ENCODE peak calls at places on chromosome 22, in nine cellular contexts. H is CD8-positive, alpha-beta memory T cell; S is right lobe of liver; J is lower lobe of right lung; Y is IMR-90; E is epithelial cell of prostate; U is cardiac muscle cell; T is body of pancreas; O is GM23338. C is an unnamed sample.

GRCh38 chr22:40156001-40156516 is 21.7 kb upstream of the TNRC6B start:
- DNase-seq in H (no peak), S (peak; percentile 35), J (no peak), Y (peak; percentile 85), E (peak; percentile 55), U (peak; percentile 75), T (peak; percentile 79), O (peak; percentile 74), C (no peak)

GRCh38 chr22:27397948-27398330 is 403.6 kb downstream of the MN1 start:
- DNase-seq in H (no peak), S (no peak), J (peak; percentile 53), Y (peak; percentile 50), E (no peak), U (peak; percentile 92), T (peak; percentile 44), O (no peak), C (peak; percentile 67)

GRCh38 chr22:39959640-39960447 is at the start of gene TMA7B:
- DNase-seq in H (peak; percentile 52), S (no peak), J (no peak), Y (peak; percentile 75), E (no peak), U (peak; percentile 70), T (no peak), O (peak; percentile 59), C (no peak)

GRCh38 chr22:27476318-27476717 is 325.2 kb downstream of the MN1 start:
- DNase-seq in H (no peak), S (no peak), J (no peak), Y (no peak), E (no peak), U (no peak), T (no peak), O (no peak), C (no peak)

GRCh38 chr22:46047841-46048595 is 71.1 kb upstream of the WNT7B start:
- DNase-seq in H (no peak), S (peak; percentile 19), J (peak; percentile 66), Y (no peak), E (no peak), U (no peak), T (peak; percentile 52), O (no peak), C (no peak)

GRCh38 chr22:46769706-46770105 is 7.3 kb downstream of the TBC1D22A start:
- DNase-seq in H (no peak), S (no peak), J (peak; percentile 21), Y (no peak), E (no peak), U (no peak), T (no peak), O (no peak), C (no peak)

GRCh38 chr22:32473388-32473952 is 1.1 kb upstream of the FBXO7 start:
- DNase-seq in H (peak; percentile 64), S (no peak), J (no peak), Y (peak; percentile 70), E (no peak), U (peak; percentile 71), T (no peak), O (peak; percentile 83), C (no peak)

GRCh38 chr22:31821572-31821971 is 67.8 kb downstream of the DEPDC5 start:
- DNase-seq in H (no peak), S (no peak), J (no peak), Y (no peak), E (no peak), U (no peak), T (no peak), O (no peak), C (no peak)

GRCh38 chr22:39183991-39184585 is 31.6 kb upstream of the CBX7 start:
- DNase-seq in H (no peak), S (no peak), J (peak; percentile 49), Y (peak; percentile 63), E (no peak), U (peak; percentile 93), T (peak; percentile 90), O (peak; percentile 63), C (no peak)

GRCh38 chr22:32202539-32203180 is 2.2 kb downstream of the RFPL2 start:
- DNase-seq in H (no peak), S (peak; percentile 76), J (peak; percentile 76), Y (peak; percentile 22), E (no peak), U (peak; percentile 40), T (peak; percentile 73), O (peak; percentile 84), C (peak; percentile 39)

GRCh38 chr22:29306830-29307657 is 594 bp downstream of the GAS2L1 start:
- DNase-seq in H (peak; percentile 20), S (peak; percentile 89), J (peak; percentile 86), Y (peak; percentile 61), E (no peak), U (peak; percentile 83), T (peak; percentile 86), O (peak; percentile 93), C (peak; percentile 89)

GRCh38 chr22:49961601-49962011 is 1.0 kb downstream of the PIM3 start:
- DNase-seq in H (no peak), S (peak; percentile 50), J (peak; percentile 57), Y (no peak), E (no peak), U (peak; percentile 33), T (no peak), O (peak; percentile 51), C (peak; percentile 30)

GRCh38 chr22:46737105-46737975 is 712 bp downstream of the CERK start:
- DNase-seq in H (peak; percentile 65), S (peak; percentile 61), J (no peak), Y (peak; percentile 34), E (no peak), U (peak; percentile 36), T (peak; percentile 53), O (peak; percentile 65), C (no peak)

GRCh38 chr22:39705386-39705785 is 134.8 kb downstream of the CACNA1I start:
- DNase-seq in H (no peak), S (no peak), J (no peak), Y (no peak), E (no peak), U (no peak), T (no peak), O (no peak), C (no peak)

DNA sequence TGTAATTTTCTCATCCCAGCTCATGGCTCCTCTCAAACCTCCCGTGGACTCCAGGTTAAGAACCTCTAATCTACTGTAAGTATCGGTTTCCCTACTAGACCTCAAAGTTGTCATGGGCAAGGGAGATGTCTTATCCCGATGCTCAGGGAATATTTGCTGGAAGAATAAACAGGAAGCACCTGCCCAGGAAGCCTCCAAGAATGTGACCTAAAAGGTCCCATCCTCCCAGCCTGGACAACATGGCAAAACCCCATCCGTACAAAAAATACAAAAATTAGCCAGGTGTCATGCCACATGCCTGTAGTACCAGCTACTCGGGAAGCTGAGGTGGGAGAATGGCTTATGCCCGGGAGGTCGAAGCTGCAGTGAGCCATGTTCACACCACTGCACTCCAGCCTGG is 62.4 kb downstream of the APOL1 start:
- DNase-seq in H (no peak), S (no peak), J (no peak), Y (no peak), E (no peak), U (no peak), T (no peak), O (no peak), C (no peak)
- H3K27ac ChIP-seq in H (no peak overlapping the region), S (no peak overlapping the region), J (peak overlapping the region; percentile 24), Y (no peak overlapping the region), E (peak overlapping the region; percentile 16), U (no peak overlapping the region), T (no peak overlapping the region), O (no peak overlapping the region), C (peak overlapping the region; percentile 17)

DNA sequence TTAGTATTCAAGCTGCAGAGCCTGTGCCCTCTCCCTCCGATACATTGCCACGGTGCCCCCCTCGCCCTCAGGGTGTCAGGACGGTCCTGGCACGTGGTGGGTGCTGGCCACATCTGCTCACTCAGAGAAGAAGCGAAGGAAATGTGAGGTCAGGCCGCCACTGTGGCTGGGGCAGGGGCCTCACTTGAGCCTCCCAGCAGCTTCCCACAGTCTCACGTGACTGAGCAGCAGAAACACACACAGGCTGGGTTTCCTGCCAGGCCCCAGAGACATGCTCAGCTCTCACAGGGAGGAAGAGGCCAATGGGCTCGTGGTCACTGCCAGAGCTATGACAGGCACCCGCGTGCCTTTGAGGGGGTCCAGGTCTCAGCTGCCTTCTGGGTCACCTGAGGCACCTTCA is 37.9 kb upstream of the PRR5 start:
- DNase-seq in H (peak; percentile 40), S (peak; percentile 71), J (peak; percentile 63), Y (peak; percentile 61), E (no peak), U (peak; percentile 79), T (peak; percentile 47), O (no peak), C (peak; percentile 68)
- H3K27ac ChIP-seq in H (peak overlapping the region; percentile 39), S (peak overlapping the region; percentile 37), J (peak overlapping the region; percentile 58), Y (peak overlapping the region; percentile 66), E (no peak overlapping the region), U (no peak overlapping the region), T (no peak overlapping the region), O (no peak overlapping the region), C (peak overlapping the region; percentile 85)

GRCh38 chr22:24329453-24329852 is 58.8 kb downstream of the SPECC1L start:
- DNase-seq in H (no peak), S (no peak), J (no peak), Y (no peak), E (no peak), U (no peak), T (no peak), O (no peak), C (no peak)

GRCh38 chr22:24333301-24333700 is 62.7 kb downstream of the SPECC1L start:
- DNase-seq in H (no peak), S (no peak), J (no peak), Y (peak; percentile 90), E (peak; percentile 5), U (no peak), T (no peak), O (no peak), C (no peak)

GRCh38 chr22:24330636-24331035 is 60.0 kb downstream of the SPECC1L start:
- DNase-seq in H (no peak), S (no peak), J (no peak), Y (no peak), E (no peak), U (no peak), T (no peak), O (no peak), C (no peak)

GRCh38 chr22:24335529-24335928 is 64.9 kb downstream of the SPECC1L start:
- DNase-seq in H (no peak), S (no peak), J (no peak), Y (no peak), E (no peak), U (peak; percentile 54), T (no peak), O (no peak), C (no peak)

GRCh38 chr22:24331468-24332440 is 61.1 kb downstream of the SPECC1L start:
- DNase-seq in H (no peak), S (no peak), J (no peak), Y (peak; percentile 44), E (no peak), U (no peak), T (no peak), O (no peak), C (no peak)
- H3K27ac ChIP-seq in H (no peak overlapping the region), S (no peak overlapping the region), J (peak overlapping the region; percentile 4), Y (no peak overlapping the region), E (no peak overlapping the region), U (no peak overlapping the region), T (no peak overlapping the region), O (no peak overlapping the region), C (no peak overlapping the region)

DNA sequence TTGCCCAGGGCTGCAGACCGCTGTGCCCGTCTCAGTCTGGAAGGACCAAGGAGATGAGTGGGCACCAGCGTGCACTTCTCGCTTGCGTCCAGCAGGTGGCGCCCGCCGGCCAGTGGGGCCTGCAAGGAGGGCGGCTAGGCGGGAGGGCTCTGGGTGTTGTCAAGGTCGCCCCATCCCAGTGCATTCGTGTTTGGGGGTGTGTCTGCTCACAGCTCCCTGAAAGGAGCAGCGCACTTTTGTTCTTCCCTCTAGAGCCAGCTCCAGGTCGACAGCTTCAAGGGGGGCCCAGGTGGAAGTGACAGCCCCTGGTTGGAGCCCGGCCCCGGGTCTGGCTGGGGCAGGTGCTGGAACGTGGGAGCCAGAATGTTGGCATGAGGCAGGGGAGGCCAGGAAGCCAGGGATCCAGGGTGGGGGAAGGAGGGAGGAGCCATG is 23.4 kb upstream of the MPPED1 start:
- DNase-seq in H (peak; percentile 52), S (peak; percentile 85), J (peak; percentile 84), Y (peak; percentile 45), E (no peak), U (peak; percentile 77), T (peak; percentile 78), O (peak; percentile 90), C (peak; percentile 82)
- H3K27ac ChIP-seq in H (no peak overlapping the region), S (peak overlapping the region; percentile 40), J (no peak overlapping the region), Y (no peak overlapping the region), E (no peak overlapping the region), U (no peak overlapping the region), T (no peak overlapping the region), O (no peak overlapping the region), C (no peak overlapping the region)

C was measured in heart right ventricle.